ENCODE peak calls at places on chromosomes 5 and 9, in four cellular contexts. U is H1, I is K562, L is HepG2. X is an unnamed sample.

GRCh38 chr9:37994639-37995347 is 74.2 kb downstream of the SHB start:
- DNase-seq in U (no peak), I (no peak), L (no peak), X (no peak)

GRCh38 chr9:136808075-136808780 is 480 bp downstream of the RABL6 start:
- DNase-seq in U (no peak), L (no peak), I (peak; percentile 66), X (no peak)

GRCh38 chr5:13843181-13843846 is 101.2 kb downstream of the DNAH5 start:
- DNase-seq in L (no peak), I (no peak), U (no peak), X (no peak)

GRCh38 chr5:159874308-159874707 is 42.0 kb upstream of the ADRA1B start:
- DNase-seq in L (no peak), I (no peak), U (no peak), X (no peak)

GRCh38 chr9:114913217-114913616 is 17.2 kb downstream of the TNFSF8 start:
- DNase-seq in I (no peak), L (no peak), U (no peak), X (no peak)

GRCh38 chr9:81183763-81184162 is 505.6 kb downstream of the TLE1 start:
- DNase-seq in U (no peak), I (no peak), L (no peak), X (no peak)

GRCh38 chr5:54736003-54736797 is 218.6 kb downstream of the SNX18 start:
- DNase-seq in U (no peak), I (no peak), L (no peak), X (no peak)

GRCh38 chr9:72442212-72442607 is 77.2 kb upstream of the ZFAND5 start:
- DNase-seq in U (no peak), I (no peak), L (peak; percentile 41), X (peak; percentile 50)

GRCh38 chr5:158979749-158980521 is 119.8 kb downstream of the EBF1 start:
- DNase-seq in I (no peak), L (no peak), U (no peak), X (no peak)

GRCh38 chr5:142000709-142001484 is 11.9 kb downstream of the GNPDA1 start:
- DNase-seq in U (no peak), L (peak; percentile 7), I (no peak), X (no peak)

GRCh38 chr9:34049630-34050384 is 1.1 kb upstream of the UBAP2 start:
- DNase-seq in U (no peak), L (no peak), I (no peak), X (no peak)

GRCh38 chr9:38437193-38437823 is 13.1 kb upstream of the IGFBPL1 start:
- DNase-seq in U (no peak), L (peak; percentile 91), I (no peak), X (no peak)

GRCh38 chr5:170434953-170435605 is 45.9 kb upstream of the KCNMB1 start:
- DNase-seq in L (peak; percentile 11), U (peak; percentile 54), I (peak; percentile 76), X (peak; percentile 32)

GRCh38 chr5:143560378-143560777 is 156.9 kb upstream of the NR3C1 start:
- DNase-seq in L (no peak), I (no peak), U (no peak), X (no peak)

GRCh38 chr5:150301170-150301505 is 1.6 kb downstream of the ARSI start:
- DNase-seq in U (no peak), I (no peak), L (no peak), X (no peak)

GRCh38 chr9:35521708-35522107 is 31.8 kb downstream of the RUSC2 start:
- DNase-seq in U (no peak), I (no peak), L (no peak), X (no peak)

GRCh38 chr9:33109097-33109496 is 32.6 kb upstream of the SMU1 start:
- DNase-seq in L (no peak), U (no peak), I (no peak), X (no peak)

GRCh38 chr9:137006116-137007003 is 10.0 kb upstream of the CLIC3 start:
- DNase-seq in I (no peak), U (no peak), L (no peak), X (no peak)

GRCh38 chr9:120767451-120767850 is 25.8 kb downstream of the FBXW2 start:
- DNase-seq in L (peak; percentile 11), I (no peak), U (no peak), X (no peak)

GRCh38 chr9:91483189-91483691 is 59.6 kb upstream of the NFIL3 start:
- DNase-seq in U (no peak), L (no peak), I (no peak), X (no peak)

GRCh38 chr9:99870126-99870525 is 36.3 kb upstream of the STX17 start:
- DNase-seq in I (no peak), L (no peak), U (no peak), X (no peak)

DNA sequence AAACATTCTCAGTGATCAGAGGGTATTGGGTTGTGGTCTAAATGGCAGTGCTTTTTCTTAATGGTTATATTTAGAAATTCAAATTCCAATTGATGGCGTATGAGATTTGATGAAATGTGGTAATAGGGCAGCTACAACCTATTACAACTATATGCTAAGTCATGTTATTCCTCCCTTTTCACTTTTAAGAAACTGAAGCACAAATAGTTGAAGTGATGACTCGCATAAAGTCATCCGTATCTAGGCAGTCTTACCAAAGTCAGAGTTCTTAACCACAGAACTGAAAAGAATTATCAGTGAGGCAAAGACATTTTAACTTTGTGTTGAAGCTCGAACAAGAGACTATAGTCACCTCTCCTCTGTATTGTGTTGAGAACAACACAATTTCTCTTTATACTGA is 28.2 kb downstream of the C9orf152 start:
- DNase-seq in U (no peak), L (no peak), I (no peak), X (no peak)
- TF ChIP-seq FOSL1 in U (no peak), L (no peak), I (no peak), X (no peak)

GRCh38 chr5:2215059-2215458 is 332.3 kb upstream of the IRX4 start:
- DNase-seq in U (no peak), I (no peak), L (no peak), X (no peak)
- TF ChIP-seq FOSL1 in U (no peak), I (no peak), L (no peak), X (no peak)

GRCh38 chr5:95087819-95088317 is 197.0 kb downstream of the MCTP1 start:
- DNase-seq in L (no peak), I (no peak), U (no peak), X (no peak)

GRCh38 chr5:95086932-95087818 is 197.7 kb downstream of the MCTP1 start:
- DNase-seq in L (no peak), I (no peak), U (no peak), X (no peak)

GRCh38 chr5:95093211-95093610 is 191.7 kb downstream of the MCTP1 start:
- DNase-seq in L (no peak), I (no peak), U (no peak), X (no peak)

DNA sequence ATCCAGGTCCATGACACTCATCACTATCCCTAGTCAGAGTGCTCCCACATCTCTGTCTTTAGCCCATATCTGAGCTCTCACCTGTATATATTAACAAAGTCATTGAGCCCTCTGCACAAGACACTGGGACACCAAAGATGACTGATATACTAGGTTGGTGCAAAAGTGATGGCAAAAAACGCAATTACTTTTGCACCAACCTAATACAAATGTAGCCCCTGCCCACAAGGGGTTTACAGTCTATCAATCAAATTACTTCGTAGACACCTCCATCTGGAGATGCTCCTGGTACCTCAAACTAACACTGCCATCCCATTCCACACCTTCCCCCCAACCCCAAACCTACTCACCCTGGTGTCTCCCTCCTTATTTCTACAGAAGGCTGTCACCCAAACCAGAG is 194.1 kb downstream of the MCTP1 start:
- DNase-seq in U (no peak), I (no peak), L (no peak), X (no peak)
- TF ChIP-seq FOSL1 in U (no peak), I (no peak), L (no peak), X (no peak)

DNA sequence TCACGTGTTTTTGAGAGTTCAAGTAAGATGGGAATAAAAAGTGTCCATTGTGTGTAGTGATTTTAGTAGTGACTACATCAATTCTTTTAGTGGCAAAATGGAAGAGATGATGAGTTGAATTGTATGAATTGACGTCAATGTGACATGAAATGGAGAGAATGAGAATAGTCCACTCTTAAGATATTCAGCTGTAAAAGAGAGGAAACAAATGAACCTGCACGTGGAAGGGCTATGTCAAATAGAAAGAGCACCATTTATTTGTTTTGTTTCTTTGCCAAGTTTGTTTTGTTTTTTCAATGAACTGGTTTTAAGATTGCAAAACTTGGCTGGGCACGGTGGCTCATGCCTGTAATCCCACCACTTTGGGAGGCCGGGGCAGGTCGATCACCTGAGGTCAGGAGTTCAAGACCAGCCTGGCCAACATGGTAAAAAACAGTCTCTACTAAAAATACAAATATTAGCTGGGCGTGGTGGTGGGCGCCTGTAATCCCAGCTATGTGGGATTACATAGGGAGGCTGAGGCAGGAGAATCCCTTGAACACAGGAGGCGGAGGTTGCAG is 453.8 kb downstream of the TAF11L14 start:
- DNase-seq in U (no peak), L (no peak), I (no peak), X (no peak)
- TF ChIP-seq FOSL1 in U (no peak), L (no peak), I (no peak), X (no peak)

DNA sequence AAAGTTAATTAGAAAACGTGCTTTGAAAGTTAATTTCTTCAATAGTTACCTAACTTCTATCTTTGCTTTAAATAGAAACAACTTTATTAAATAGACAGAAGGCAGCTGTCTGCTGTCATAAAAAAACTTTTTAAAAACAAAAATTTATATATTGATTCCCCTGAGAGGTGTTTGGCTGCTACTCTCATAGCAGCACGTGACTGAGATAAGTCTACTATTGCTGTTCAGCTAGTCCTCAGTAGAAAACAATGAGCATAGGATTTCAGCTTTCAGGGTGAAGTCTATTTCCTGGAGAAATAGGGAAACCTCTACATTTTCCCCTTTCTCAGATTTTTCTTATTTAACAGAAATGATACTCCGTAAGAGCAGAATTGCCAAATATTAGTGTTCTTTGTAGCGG is 135.0 kb upstream of the FBN2 start:
- DNase-seq in I (no peak), L (no peak), U (no peak), X (no peak)
- TF ChIP-seq FOSL1 in I (no peak), L (no peak), U (no peak), X (no peak)

GRCh38 chr5:32187675-32188074 is 13.6 kb upstream of the GOLPH3 start:
- DNase-seq in L (no peak), I (no peak), U (no peak), X (no peak)

GRCh38 chr5:32193591-32193990 is 19.5 kb upstream of the GOLPH3 start:
- DNase-seq in L (peak; percentile 86), U (no peak), I (no peak), X (no peak)

GRCh38 chr5:32195265-32195664 is 21.1 kb upstream of the GOLPH3 start:
- DNase-seq in U (no peak), L (no peak), I (no peak), X (no peak)

GRCh38 chr5:32190094-32190493 is 16.0 kb upstream of the GOLPH3 start:
- DNase-seq in I (no peak), L (no peak), U (no peak), X (no peak)
- TF ChIP-seq FOSL1 in I (no peak), L (no peak), U (no peak), X (no peak)

GRCh38 chr5:43348207-43348606 is 35.0 kb upstream of the HMGCS1 start:
- DNase-seq in I (no peak), U (no peak), L (peak; percentile 36), X (no peak)
- TF ChIP-seq FOSL1 in I (no peak), U (no peak), L (no peak), X (no peak)

X was measured in HCT116.